ENCODE peak calls at places on chromosomes 2 and 18, in seven cellular contexts. T is activated CD8-positive, alpha-beta memory T cell treated with anti-CD3 and anti-CD28 coated beads, Interleukin-2, amount 50 U/mL, for 48 hours; L is central memory CD4-positive, alpha-beta T cell; A is COLO829; V is C1 segment of cervical spinal cord; D is heart left ventricle; C is epithelial cell of esophagus. M is an unnamed sample.

GRCh38 chr2:239020541-239021041 is 172.7 kb downstream of the TWIST2 start:
- DNase-seq in L (no peak), C (no peak), D (peak), T (no peak), V (no peak), A (no peak), M (no peak)

GRCh38 chr2:4979127-4979526 is 713.1 kb upstream of the SOX11 start:
- DNase-seq in V (no peak), D (no peak), T (no peak), A (no peak), L (no peak), C (no peak), M (no peak)

GRCh38 chr2:154120706-154121105 is 249.0 kb downstream of the GALNT13 start:
- DNase-seq in V (no peak), L (no peak), D (no peak), T (no peak), A (no peak), C (no peak), M (no peak)

GRCh38 chr2:203533696-203534471 is 1.2 kb downstream of the RAPH1 start:
- DNase-seq in V (peak), L (peak), D (no peak), C (peak), T (no peak), A (peak), M (no peak)

GRCh38 chr2:48287971-48288370 is 242.0 kb upstream of the STON1 start:
- DNase-seq in D (no peak), C (no peak), L (no peak), V (no peak), A (no peak), T (no peak), M (no peak)

GRCh38 chr18:59966913-59967312 is 67.1 kb downstream of the PMAIP1 start:
- DNase-seq in T (no peak), A (no peak), C (peak), L (no peak), V (no peak), D (no peak), M (no peak)

GRCh38 chr2:215680605-215681598 is 245.0 kb upstream of the FN1 start:
- DNase-seq in V (no peak), T (peak), C (peak), D (no peak), L (peak), A (peak), M (no peak)

GRCh38 chr2:25664531-25665307 is 8.7 kb downstream of the DTNB start:
- DNase-seq in A (peak), L (no peak), C (peak), D (peak), T (no peak), V (no peak), M (no peak)

GRCh38 chr18:48547456-48548403 is 8.9 kb downstream of the CTIF start:
- DNase-seq in C (peak), D (peak), A (peak), L (no peak), T (no peak), V (no peak), M (peak)

GRCh38 chr2:126885701-126886121 is 13.0 kb upstream of the TEX51 start:
- DNase-seq in A (no peak), V (no peak), T (peak), D (peak), C (no peak), L (no peak), M (peak)

GRCh38 chr2:206164261-206164862 is 4.7 kb downstream of the EEF1B2 start:
- DNase-seq in D (no peak), A (peak), C (peak), V (peak), T (no peak), L (peak), M (no peak)

GRCh38 chr2:20663196-20664070 is 3.5 kb upstream of the GDF7 start:
- DNase-seq in D (no peak), A (no peak), C (peak), V (no peak), L (no peak), T (no peak), M (peak)

GRCh38 chr2:38178142-38178541 is 102.2 kb upstream of the CYP1B1 start:
- DNase-seq in C (peak), L (no peak), T (no peak), D (peak), A (no peak), V (no peak), M (no peak)

GRCh38 chr18:25262920-25263319 is 89.0 kb downstream of the ZNF521 start:
- DNase-seq in A (no peak), L (no peak), C (no peak), T (no peak), V (no peak), D (no peak), M (no peak)

GRCh38 chr2:120991401-120991800 is 255.7 kb downstream of the GLI2 start:
- DNase-seq in V (no peak), T (no peak), C (no peak), A (no peak), D (no peak), L (no peak), M (peak)

GRCh38 chr2:234290196-234290595 is 206.7 kb downstream of the ARL4C start:
- DNase-seq in C (no peak), T (no peak), D (no peak), A (no peak), V (no peak), L (no peak), M (no peak)